ENCODE peak calls at places on chromosomes 16 and 17, in five cellular contexts. R is HepG2, O is H1, A is GM12878, U is K562. B is an unnamed sample. For H3K4me1, the result is how much of the 10 kb centered on the place peaks cover.

GRCh38 chr17:46139365-46140210 is 53.6 kb downstream of the KANSL1 start:
- DNase-seq in U (no peak), A (no peak), R (no peak), O (no peak), B (no peak)

GRCh38 chr17:17227608-17228520 is 9.1 kb downstream of the FLCN start:
- DNase-seq in U (no peak), A (no peak), R (no peak), O (no peak), B (no peak)

GRCh38 chr17:66677201-66677981 is 157.5 kb upstream of the CACNG5 start:
- DNase-seq in O (no peak), U (no peak), R (no peak), A (no peak), B (no peak)

GRCh38 chr16:84816485-84816884 is 3.3 kb upstream of the CRISPLD2 start:
- DNase-seq in A (no peak), O (no peak), U (no peak), R (no peak), B (no peak)

GRCh38 chr16:49534901-49535300 is 161.3 kb downstream of the C16orf78 start:
- DNase-seq in U (no peak), R (no peak), O (no peak), A (no peak), B (no peak)

GRCh38 chr17:80441598-80442304 is 26.8 kb downstream of the ENDOV start:
- DNase-seq in A (no peak), R (no peak), U (no peak), O (no peak), B (no peak)

GRCh38 chr17:15660077-15660476 is 24.0 kb downstream of the TRIM16 start:
- DNase-seq in O (no peak), U (no peak), R (no peak), A (no peak), B (no peak)

GRCh38 chr17:72381597-72382397 is 261.0 kb downstream of the SOX9 start:
- DNase-seq in A (no peak), U (no peak), O (no peak), R (no peak), B (peak)

GRCh38 chr17:44996304-44996703 is 28.2 kb upstream of the C1QL1 start:
- DNase-seq in U (no peak), A (no peak), O (no peak), R (no peak), B (no peak)

GRCh38 chr16:4111748-4112696 is 4.2 kb downstream of the ADCY9 start:
- DNase-seq in O (no peak), A (no peak), R (peak), U (no peak), B (no peak)

GRCh38 chr17:35167046-35167445 is 19.4 kb downstream of the UNC45B start:
- DNase-seq in R (no peak), A (no peak), U (no peak), O (no peak), B (no peak)

GRCh38 chr16:52068447-52069074 is 478.4 kb downstream of the TOX3 start:
- DNase-seq in O (peak), A (no peak), U (no peak), R (peak), B (peak)

GRCh38 chr16:83733301-83733700 is 74.5 kb upstream of the HSBP1 start:
- DNase-seq in U (no peak), R (no peak), A (no peak), O (no peak), B (no peak)

GRCh38 chr16:5432166-5432565 is 334.6 kb upstream of the EEF2KMT start:
- DNase-seq in A (no peak), U (no peak), R (no peak), O (no peak), B (no peak)
- TF ChIP-seq TAF1 in A (no peak), U (no peak), R (no peak), O (no peak), B (no peak)

GRCh38 chr16:87340198-87340597 is 23.0 kb upstream of the C16orf95 start:
- DNase-seq in O (no peak), U (no peak), A (no peak), R (no peak), B (no peak)
- H3K4me1 ChIP-seq in O (under half), U (under half), A (under half), R (under half), B (under half)

GRCh38 chr17:28573966-28574480 is 2.7 kb downstream of the ALDOC start:
- DNase-seq in U (no peak), R (no peak), O (no peak), A (no peak), B (no peak)

GRCh38 chr17:28574536-28574935 is 2.2 kb downstream of the ALDOC start:
- DNase-seq in A (no peak), O (no peak), U (no peak), R (no peak), B (no peak)

GRCh38 chr17:28572294-28573099 is 1.2 kb upstream of the PIGS start:
- DNase-seq in O (no peak), U (no peak), R (no peak), A (no peak), B (no peak)

GRCh38 chr17:28575126-28575795 is 1.4 kb downstream of the ALDOC start:
- DNase-seq in R (no peak), U (no peak), O (no peak), A (no peak), B (peak)

DNA sequence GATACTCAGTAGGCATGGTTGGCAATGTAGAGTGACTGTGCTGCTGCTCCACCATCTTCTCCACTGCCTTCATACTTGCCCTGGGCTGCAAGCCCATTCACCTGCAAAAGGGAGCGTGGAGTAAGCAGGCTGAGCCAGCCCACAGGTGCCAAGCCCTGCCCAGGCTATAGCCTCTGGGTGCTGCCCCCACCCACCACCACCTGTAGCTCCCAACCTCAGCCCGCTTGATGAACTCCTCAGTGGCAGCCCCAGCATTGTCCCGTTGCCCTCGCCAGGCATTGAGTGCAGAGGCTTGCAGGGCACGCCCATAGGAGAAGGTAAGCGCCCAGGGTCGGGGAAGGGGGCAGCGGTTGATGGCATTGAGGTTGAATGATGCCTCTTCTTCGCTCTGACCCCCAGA is 2.2 kb upstream of the PIGS start:
- DNase-seq in A (no peak), O (no peak), R (no peak), U (no peak), B (no peak)
- TF ChIP-seq TAF1 in A (no peak), O (no peak), R (no peak), U (no peak), B (no peak)

DNA sequence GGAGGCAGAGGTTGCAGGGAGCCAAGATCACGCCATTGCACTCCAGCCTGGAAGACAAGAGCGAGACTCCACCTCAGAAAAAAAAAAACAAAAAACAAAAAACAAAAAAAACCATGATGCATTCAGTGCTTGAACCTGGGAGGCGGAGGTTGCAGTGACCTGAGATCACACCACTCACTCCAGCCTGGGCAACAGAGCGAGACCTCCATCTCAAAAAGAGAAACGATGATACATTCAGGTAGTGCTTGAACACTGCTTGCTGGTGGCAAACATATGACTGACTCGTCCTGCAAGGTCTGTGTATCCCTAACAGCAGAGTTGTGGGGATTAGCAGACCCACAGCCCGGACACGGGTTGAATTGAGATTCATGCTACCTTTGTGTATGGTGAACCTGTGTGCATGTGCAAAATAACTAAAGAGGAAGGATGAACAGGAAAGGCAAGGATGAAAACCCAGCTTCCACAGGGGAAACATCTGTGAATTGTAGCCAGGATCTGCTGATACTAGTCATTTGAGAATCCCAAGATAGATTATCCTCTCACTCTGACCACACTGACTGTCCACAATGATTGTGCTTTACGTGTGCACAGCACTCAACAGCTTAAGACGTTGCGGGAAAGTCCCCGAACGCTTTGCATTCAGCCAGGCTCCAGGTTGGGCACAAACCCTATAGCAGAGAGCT is 52.4 kb upstream of the MRPS23 start:
- DNase-seq in O (no peak), U (no peak), R (no peak), A (peak), B (no peak)
- H3K4me1 ChIP-seq in O (under half), U (under half), R (half or more), A (half or more), B (under half)

DNA sequence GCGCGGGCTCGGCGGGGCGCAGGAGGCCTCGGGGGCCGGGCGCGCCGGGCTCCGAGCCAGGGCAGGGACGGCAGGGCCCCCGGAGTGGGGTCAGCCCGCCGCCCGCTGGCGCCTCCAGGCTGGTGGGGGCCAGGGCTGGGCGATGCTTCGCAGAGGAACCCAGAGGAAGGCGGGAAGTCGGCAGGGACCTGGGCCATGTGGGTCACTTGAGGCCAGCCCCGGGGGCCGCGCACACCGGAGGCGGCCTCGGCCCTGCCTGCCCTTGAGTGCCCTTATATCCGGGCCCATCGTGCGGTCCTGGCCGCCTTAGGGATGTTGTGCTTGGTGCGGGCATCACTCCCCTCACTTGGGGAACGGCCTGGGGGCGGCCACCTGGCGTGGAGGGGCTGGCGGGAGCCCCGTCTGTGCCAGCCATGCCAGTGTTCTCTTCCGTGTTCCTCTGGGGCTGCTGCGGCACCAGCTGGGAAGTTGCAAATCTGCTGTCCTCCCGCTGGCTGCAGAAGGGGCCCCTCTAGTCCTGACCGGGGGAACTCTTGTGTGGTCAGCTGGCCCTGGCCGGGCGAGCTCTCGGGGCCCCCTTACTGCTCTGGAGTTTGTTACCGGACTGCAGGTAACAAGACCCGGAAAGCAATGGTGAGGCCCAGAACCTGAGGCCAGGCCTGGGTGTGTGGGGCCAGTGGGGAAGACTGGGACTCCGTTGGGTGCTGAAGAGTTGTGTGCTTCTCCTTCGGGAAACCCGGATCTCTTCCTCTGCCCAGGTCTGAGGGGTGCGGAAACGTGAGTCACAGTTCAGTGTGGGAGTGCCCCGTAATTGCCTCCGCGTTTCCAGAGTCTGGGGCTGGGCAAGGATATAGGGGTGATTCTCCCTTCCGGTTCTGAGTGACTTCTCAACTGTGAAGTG is 849 bp downstream of the CAPN15 start:
- DNase-seq in U (peak), A (no peak), R (no peak), O (no peak), B (peak)
- TF ChIP-seq TAF1 in U (peak), A (peak), R (no peak), O (peak), B (no peak)

GRCh38 chr16:89437991-89438390 is 52.4 kb downstream of the ANKRD11 start:
- DNase-seq in A (no peak), O (no peak), U (no peak), R (no peak), B (peak)
- H3K4me1 ChIP-seq in A (under half), O (under half), U (under half), R (half or more), B (under half)

GRCh38 chr17:47802341-47803022 is 19.1 kb downstream of the OSBPL7 start:
- DNase-seq in R (peak), A (no peak), O (no peak), U (peak), B (peak)

GRCh38 chr17:47803751-47804150 is 17.8 kb downstream of the OSBPL7 start:
- DNase-seq in R (no peak), U (no peak), O (no peak), A (no peak), B (peak)

GRCh38 chr17:47806026-47806912 is 15.3 kb downstream of the OSBPL7 start:
- DNase-seq in O (no peak), A (no peak), R (no peak), U (no peak), B (peak)

GRCh38 chr17:47803201-47803600 is 18.4 kb downstream of the OSBPL7 start:
- DNase-seq in O (no peak), A (no peak), U (no peak), R (no peak), B (peak)

DNA sequence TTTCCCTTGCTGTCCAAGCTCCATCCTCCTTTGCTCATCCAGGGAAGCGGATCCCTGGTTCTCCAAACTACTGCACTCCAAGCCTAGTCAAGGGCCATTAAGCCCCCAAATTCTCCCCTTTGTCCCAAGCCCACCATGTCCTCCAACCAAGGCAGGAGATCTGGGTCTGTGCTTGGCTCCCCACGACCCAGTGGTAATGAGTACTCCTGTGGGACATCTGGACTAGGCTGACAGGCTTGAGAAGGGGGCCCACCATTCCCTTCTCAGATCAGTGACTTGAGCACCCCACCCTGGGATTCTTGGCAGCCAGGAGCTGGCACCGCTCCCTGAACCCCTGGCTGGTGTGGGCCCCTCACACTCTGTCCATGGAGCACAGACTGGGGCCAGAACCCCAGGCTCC is 17.1 kb downstream of the OSBPL7 start:
- DNase-seq in U (no peak), O (no peak), R (no peak), A (no peak), B (peak)
- TF ChIP-seq TAF1 in U (no peak), O (no peak), R (no peak), A (no peak), B (no peak)

DNA sequence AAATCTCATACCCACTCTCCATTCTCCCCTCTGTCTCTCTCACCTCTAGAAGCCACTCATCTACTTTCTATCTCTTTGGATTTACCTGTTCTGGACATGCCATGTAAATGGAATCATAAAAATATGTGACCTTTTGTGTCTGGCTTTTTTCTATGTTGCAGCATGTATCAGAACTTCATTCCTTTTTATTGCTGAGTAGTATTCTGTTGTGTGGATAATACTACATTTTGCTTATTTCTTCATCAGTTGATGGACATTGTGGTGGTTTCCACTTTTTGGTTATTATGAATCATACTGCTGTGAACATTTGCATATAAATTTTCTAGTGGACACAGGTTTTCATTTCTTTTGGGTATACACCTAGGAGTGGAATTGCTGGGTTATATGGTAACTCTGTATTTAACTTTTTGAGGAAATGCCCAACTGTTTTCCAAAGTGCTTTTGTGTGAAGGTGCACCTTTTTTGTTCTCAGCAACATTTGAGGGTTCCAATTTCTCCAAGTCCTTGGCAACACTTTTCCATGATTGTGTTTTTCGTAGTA is 18.2 kb downstream of the MRTFB start:
- DNase-seq in A (no peak), R (no peak), O (no peak), U (no peak), B (no peak)
- H3K4me1 ChIP-seq in A (under half), R (under half), O (under half), U (under half), B (under half)

DNA sequence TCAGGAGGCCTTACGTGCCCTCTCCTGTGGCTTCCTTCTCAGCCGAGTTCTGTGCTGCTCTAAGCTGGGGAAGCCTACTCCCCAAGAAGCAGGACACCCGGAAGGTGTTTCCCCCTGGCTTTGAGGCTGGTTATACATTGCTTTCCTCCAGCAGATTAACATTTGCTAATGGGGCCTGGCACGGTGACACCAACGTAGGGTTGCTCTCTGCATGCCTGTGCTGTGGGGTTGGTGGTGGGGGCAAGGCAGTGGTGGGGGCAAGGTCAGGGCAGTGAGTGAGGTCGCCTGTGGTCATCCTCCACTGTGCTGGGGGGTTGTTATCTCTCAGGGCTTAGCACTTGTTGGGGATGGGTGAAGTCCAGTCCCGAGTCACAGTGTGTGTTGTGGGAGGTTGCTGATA is 4.2 kb downstream of the USP6 start:
- DNase-seq in O (no peak), A (no peak), U (no peak), R (no peak), B (no peak)
- TF ChIP-seq TAF1 in O (no peak), A (no peak), U (no peak), R (no peak), B (no peak)

B was measured in SK-N-SH.